ENCODE peak calls at places on chromosomes 12 and 14, in four cellular contexts. K, U, V and L are unnamed samples.

GRCh38 chr14:52397844-52398243 is 83.7 kb downstream of the PTGER2 start:
- DNase-seq in K (no peak), U (no peak), V (no peak), L (no peak)

GRCh38 chr12:65823481-65824313 is 586 bp upstream of the HMGA2 start:
- DNase-seq in K (peak; percentile 58), U (peak; percentile 89), V (no peak), L (peak; percentile 74)

GRCh38 chr12:49367381-49368239 is at the start of gene SPATS2:
- DNase-seq in K (peak; percentile 97), U (peak; percentile 99), V (peak; percentile 96), L (no peak)

GRCh38 chr12:46475972-46476645 is 103.5 kb upstream of the SLC38A2 start:
- DNase-seq in K (no peak), U (no peak), V (no peak), L (no peak)

GRCh38 chr12:89880695-89881350 is 172.2 kb upstream of the ATP2B1 start:
- DNase-seq in K (no peak), U (no peak), V (no peak), L (peak; percentile 82)

GRCh38 chr14:48725001-48725734 is 861.0 kb downstream of the RPS29 start:
- DNase-seq in K (no peak), U (no peak), V (no peak), L (no peak)

GRCh38 chr12:109093022-109093918 is at the start of gene ALKBH2:
- DNase-seq in K (peak; percentile 96), U (peak; percentile 97), V (peak; percentile 88), L (peak; percentile 99)

GRCh38 chr12:131094831-131095805 is 141.4 kb downstream of the ADGRD1 start:
- DNase-seq in K (peak; percentile 59), U (peak; percentile 68), V (no peak), L (peak; percentile 66)

GRCh38 chr12:85775071-85775470 is 61.1 kb downstream of the RASSF9 start:
- DNase-seq in K (no peak), U (no peak), V (no peak), L (no peak)

GRCh38 chr14:71187633-71188356 is 280.5 kb downstream of the PCNX1 start:
- DNase-seq in K (no peak), U (no peak), V (no peak), L (no peak)

GRCh38 chr12:58310828-58311273 is 369.5 kb downstream of the ATP23 start:
- DNase-seq in K (no peak), U (no peak), V (peak; percentile 12), L (no peak)

GRCh38 chr12:92075425-92075891 is 70.2 kb downstream of the BTG1 start:
- DNase-seq in K (no peak), U (no peak), V (peak; percentile 14), L (no peak)

GRCh38 chr12:58633479-58633878 is 286.8 kb downstream of the LRIG3 start:
- DNase-seq in K (no peak), U (no peak), V (no peak), L (no peak)

GRCh38 chr14:100539766-100540140 is 47.5 kb downstream of the BEGAIN start:
- DNase-seq in K (peak; percentile 54), U (peak; percentile 68), V (no peak), L (peak; percentile 47)

GRCh38 chr14:52923902-52924575 is 26.8 kb downstream of the FERMT2 start:
- DNase-seq in K (no peak), U (no peak), V (no peak), L (no peak)

GRCh38 chr14:102654298-102654697 is 61.8 kb downstream of the RCOR1 start:
- DNase-seq in K (no peak), U (no peak), V (no peak), L (no peak)

GRCh38 chr12:28108599-28108998 is 81.7 kb upstream of the CCDC91 start:
- DNase-seq in K (no peak), U (no peak), V (no peak), L (no peak)

GRCh38 chr12:57147641-57147944 is 174 bp upstream of the LRP1-AS start:
- DNase-seq in K (peak; percentile 78), U (no peak), V (no peak), L (no peak)

GRCh38 chr14:33275879-33276278 is 337.2 kb downstream of the NPAS3 start:
- DNase-seq in K (no peak), U (no peak), V (no peak), L (no peak)

GRCh38 chr14:31090872-31091764 is 64.9 kb upstream of the STRN3 start:
- DNase-seq in K (peak; percentile 72), U (no peak), V (no peak), L (no peak)

GRCh38 chr14:23727566-23728335 is 91.6 kb downstream of the DHRS2 start:
- DNase-seq in K (no peak), U (no peak), V (peak; percentile 39), L (no peak)

DNA sequence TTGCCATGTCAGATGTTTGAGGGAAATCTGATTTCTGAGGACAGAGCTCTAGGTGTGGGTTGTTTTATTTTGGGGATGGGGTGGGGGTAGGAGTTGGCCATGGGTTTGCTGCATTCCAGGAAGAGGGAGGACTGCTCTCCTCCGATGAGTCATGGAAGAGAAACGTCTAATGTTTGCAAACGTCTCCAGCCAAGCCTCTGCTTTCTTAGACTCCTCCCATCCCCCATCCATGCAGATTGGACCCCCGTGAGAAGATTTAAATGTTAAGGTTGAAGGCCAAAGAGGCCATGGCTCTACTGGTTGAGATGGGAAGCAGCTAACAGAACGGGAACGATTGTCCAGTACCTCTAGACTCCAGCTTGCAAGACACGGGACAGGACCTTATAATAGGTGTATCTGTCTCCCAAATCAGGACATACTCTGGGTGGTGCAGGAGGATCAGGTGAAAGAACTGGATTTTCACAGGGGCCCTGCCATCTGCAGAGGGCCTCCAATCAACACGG is 11.4 kb upstream of the ATP2A2 start:
- DNase-seq in K (peak; percentile 72), U (no peak), V (peak; percentile 70), L (no peak)
- TF ChIP-seq POLR2AphosphoS5 in K (no peak), U (no peak), V (no peak), L (no peak)

GRCh38 chr12:120199595-120200306 is 1.2 kb downstream of the RPLP0 start:
- DNase-seq in K (peak; percentile 85), U (no peak), V (no peak), L (no peak)
- TF ChIP-seq POLR2A in K (no peak), U (no peak), V (no peak), L (no peak)

GRCh38 chr12:121893901-121894540 is 5.4 kb downstream of the PSMD9 start:
- DNase-seq in K (no peak), U (no peak), V (no peak), L (no peak)

GRCh38 chr12:121892673-121893561 is 4.3 kb downstream of the PSMD9 start:
- DNase-seq in K (no peak), U (no peak), V (no peak), L (no peak)

GRCh38 chr12:121898287-121898686 is 9.7 kb downstream of the PSMD9 start:
- DNase-seq in K (no peak), U (no peak), V (no peak), L (no peak)

GRCh38 chr12:121889267-121889624 is 656 bp downstream of the PSMD9 start:
- DNase-seq in K (no peak), U (no peak), V (no peak), L (no peak)

DNA sequence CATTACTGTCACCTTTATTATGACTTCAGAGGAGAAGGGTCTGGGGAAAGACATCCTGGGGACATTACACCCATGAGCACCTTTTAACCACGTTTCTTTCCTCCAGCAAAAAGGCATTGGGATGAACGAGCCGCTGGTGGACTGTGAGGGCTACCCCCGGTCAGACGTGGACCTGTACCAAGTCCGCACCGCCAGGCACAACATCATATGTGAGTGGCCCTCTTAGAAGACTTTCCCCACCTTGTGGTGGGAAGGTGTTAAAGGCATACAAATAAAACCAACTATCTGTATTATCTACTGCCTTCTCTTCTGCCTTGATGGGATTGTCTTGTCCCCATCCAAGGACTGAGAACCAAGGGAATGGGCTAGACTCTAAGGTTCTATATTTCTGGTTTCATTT is 6.0 kb downstream of the PSMD9 start:
- DNase-seq in K (peak; percentile 69), U (no peak), V (no peak), L (no peak)
- TF ChIP-seq CTCF in K (peak; percentile 16), U (no peak), V (peak; percentile 38), L (no peak)

GRCh38 chr12:55940065-55940732 is 9.2 kb downstream of the DGKA start:
- DNase-seq in K (peak; percentile 93), U (peak; percentile 80), V (peak; percentile 88), L (peak; percentile 94)
- TF ChIP-seq POLR2AphosphoS5 in K (no peak), U (peak; percentile 54), V (no peak), L (peak; percentile 83)

DNA sequence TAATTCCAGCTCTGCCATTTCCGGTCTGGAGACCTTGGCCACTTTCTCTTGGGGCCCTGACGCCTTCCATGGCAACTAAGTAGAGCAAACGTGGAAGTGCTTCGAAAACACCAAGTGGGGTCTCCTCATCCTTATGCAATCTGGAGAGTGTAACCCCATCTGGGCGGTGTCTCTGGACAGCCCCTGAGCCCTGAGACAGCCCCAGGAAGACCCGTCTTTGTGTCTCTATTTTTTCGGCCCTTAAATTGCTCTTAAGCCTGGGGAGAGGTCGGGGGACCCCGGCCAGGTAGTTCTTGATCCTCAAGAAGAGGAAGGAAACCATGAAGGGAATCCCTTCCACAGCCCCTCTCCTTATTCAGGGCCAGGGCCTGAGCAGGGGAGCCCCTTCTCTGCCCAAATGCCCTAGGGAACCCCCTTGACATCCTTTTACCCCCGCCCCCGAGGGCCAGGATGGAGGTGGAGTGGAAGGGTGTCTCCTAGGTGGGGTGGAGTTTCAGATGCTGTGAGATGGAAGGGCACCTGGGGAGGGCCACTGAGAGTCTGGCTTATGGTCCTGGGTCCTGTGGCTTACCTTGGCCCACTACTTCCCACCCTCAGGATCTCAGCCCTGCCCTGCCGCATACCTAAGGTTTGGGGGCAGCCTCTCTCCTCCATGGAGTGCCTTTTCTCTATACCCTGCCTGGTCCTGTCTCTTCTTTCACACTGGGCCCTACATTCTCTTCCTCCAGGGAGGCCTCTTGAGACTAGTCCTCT is 17.6 kb upstream of the NR4A1 start:
- DNase-seq in K (no peak), U (no peak), V (no peak), L (no peak)
- TF ChIP-seq POLR2A in K (no peak), U (no peak), V (no peak), L (no peak)

DNA sequence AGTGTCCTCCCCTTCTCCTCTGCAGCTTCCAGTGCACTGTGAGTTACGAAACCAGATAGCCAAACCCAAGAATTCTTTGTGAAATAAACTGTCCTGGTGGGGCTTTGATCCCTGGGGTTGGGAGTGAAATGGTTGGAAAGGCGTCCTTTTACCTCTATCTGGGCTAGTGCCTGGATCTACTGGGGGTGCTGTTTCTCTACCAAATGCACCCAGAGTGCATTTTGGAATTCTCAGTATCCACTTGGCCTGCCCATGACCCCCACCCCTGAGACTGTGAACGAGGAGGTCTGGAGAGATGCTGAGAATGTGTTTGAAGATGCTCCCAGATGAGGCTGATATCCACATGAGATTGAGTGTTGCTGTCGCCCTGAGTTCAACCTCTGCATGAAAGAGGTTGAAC is 87.0 kb upstream of the CLMN start:
- DNase-seq in K (no peak), U (no peak), V (no peak), L (peak; percentile 4)
- TF ChIP-seq CTCF in K (no peak), U (no peak), V (no peak), L (no peak)

DNA sequence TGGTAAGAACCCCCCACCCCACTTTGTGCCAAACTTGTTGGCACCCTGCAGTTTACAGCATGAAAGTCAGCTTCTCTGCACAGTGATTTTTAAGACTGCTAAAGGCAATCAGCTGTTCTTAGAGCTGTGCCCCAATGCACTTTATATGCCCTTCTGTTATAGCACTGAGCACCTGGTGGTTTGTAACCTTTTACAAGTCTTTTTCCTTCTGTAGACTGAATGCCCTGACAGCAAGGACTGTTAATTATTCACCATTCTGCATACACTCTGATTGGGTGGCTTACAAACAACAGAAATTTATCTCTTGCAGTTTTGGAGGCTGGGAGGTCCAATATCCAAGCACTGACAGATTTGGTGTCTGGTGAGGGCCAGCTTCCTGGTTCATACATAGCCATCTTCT is 76.8 kb downstream of the ANO4 start:
- DNase-seq in K (no peak), U (no peak), V (no peak), L (no peak)
- TF ChIP-seq POLR2AphosphoS5 in K (no peak), U (no peak), V (no peak), L (no peak)